ENCODE peak calls at places on chromosomes 6 and 20, in eight cellular contexts. S is AG04450; U is lung; I is activated naive CD8-positive, alpha-beta T cell treated with anti-CD3 and anti-CD28 coated beads for 36 hours; B is stimulated activated CD4-positive, alpha-beta T cell treated with anti-CD3 and anti-CD28 coated beads, Interleukin-2, amount 100 ng/mL, for 48 hours; P is neural progenitor cell; Q is dermis blood vessel endothelial cell; C is mammary epithelial cell. R is an unnamed sample.

GRCh38 chr20:62454936-62455673 is 20.7 kb downstream of the GATA5 start:
- DNase-seq in S (no peak), U (no peak), I (no peak), B (no peak), P (peak), Q (no peak), C (no peak), R (no peak)

GRCh38 chr6:108366236-108366635 is 71.4 kb downstream of the AFG1L start:
- DNase-seq in S (no peak), U (no peak), I (no peak), B (no peak), P (no peak), Q (no peak), C (no peak), R (no peak)

GRCh38 chr6:159121387-159121955 is 47.7 kb upstream of the FNDC1 start:
- DNase-seq in S (no peak), U (no peak), I (no peak), B (no peak), P (no peak), Q (no peak), C (no peak), R (no peak)

GRCh38 chr6:29628419-29629281 is 4.3 kb downstream of the GABBR1 start:
- DNase-seq in S (peak), U (peak), I (peak), B (peak), P (peak), Q (peak), C (peak), R (peak)

GRCh38 chr20:10492065-10492464 is 57.0 kb downstream of the SLX4IP start:
- DNase-seq in S (no peak), U (no peak), I (no peak), B (no peak), P (no peak), Q (no peak), C (no peak), R (no peak)

GRCh38 chr6:35911871-35912653 is 8.8 kb downstream of the SRPK1 start:
- DNase-seq in S (no peak), U (no peak), I (no peak), B (no peak), P (no peak), Q (peak), C (no peak), R (no peak)

GRCh38 chr6:149082320-149082719 is 235.2 kb upstream of the TAB2 start:
- DNase-seq in S (no peak), U (peak), I (peak), B (peak), P (peak), Q (peak), C (peak), R (peak)

GRCh38 chr20:38337561-38338140 is 8.6 kb upstream of the LBP start:
- DNase-seq in S (no peak), U (no peak), I (peak), B (peak), P (peak), Q (peak), C (peak), R (peak)

GRCh38 chr20:6783752-6784725 is 16.6 kb downstream of the BMP2 start:
- DNase-seq in S (no peak), U (no peak), I (no peak), B (no peak), P (no peak), Q (peak), C (no peak), R (no peak)

GRCh38 chr6:125952764-125953501 is 3.6 kb upstream of the HINT3 start:
- DNase-seq in S (no peak), U (no peak), I (peak), B (no peak), P (peak), Q (peak), C (peak), R (peak)

GRCh38 chr6:116577486-116577885 is 6.2 kb downstream of the RWDD1 start:
- DNase-seq in S (no peak), U (no peak), I (no peak), B (no peak), P (no peak), Q (no peak), C (no peak), R (no peak)

GRCh38 chr6:13922750-13923149 is 2.0 kb upstream of the RNF182 start:
- DNase-seq in S (no peak), U (no peak), I (no peak), B (no peak), P (no peak), Q (no peak), C (no peak), R (no peak)

GRCh38 chr6:435442-436307 is 44.1 kb downstream of the IRF4 start:
- DNase-seq in S (no peak), U (no peak), I (no peak), B (no peak), P (no peak), Q (no peak), C (no peak), R (no peak)

GRCh38 chr6:33927551-33927950 is 123.7 kb upstream of the MLN start:
- DNase-seq in S (no peak), U (no peak), I (no peak), B (no peak), P (no peak), Q (no peak), C (peak), R (no peak)

GRCh38 chr6:117920493-117920845 is 13.4 kb downstream of the SLC35F1 start:
- DNase-seq in S (no peak), U (no peak), I (no peak), B (no peak), P (no peak), Q (no peak), C (no peak), R (no peak)

GRCh38 chr20:57787969-57788781 is 78.4 kb upstream of the PMEPA1 start:
- DNase-seq in S (no peak), U (no peak), I (no peak), B (no peak), P (no peak), Q (no peak), C (no peak), R (no peak)

GRCh38 chr6:20058912-20059311 is 153.4 kb downstream of the MBOAT1 start:
- DNase-seq in S (no peak), U (no peak), I (no peak), B (no peak), P (no peak), Q (no peak), C (no peak), R (peak)

GRCh38 chr20:33337531-33338165 is 54.6 kb downstream of the BPIFB1 start:
- DNase-seq in S (no peak), U (no peak), I (no peak), B (no peak), P (no peak), Q (no peak), C (no peak), R (no peak)

R was measured in HL-60.